ENCODE peak calls at places on chromosomes 12 and 14, in eight cellular contexts. One of them, this sample, is unnamed.

GRCh38 chr14:96754162-96754844 is 42.9 kb upstream of the VRK1 start:
- DNase-seq in cardiac muscle cell: no peak
- DNase-seq in GM10248: no peak
- DNase-seq in GM04504: no peak
- DNase-seq in GM13976: no peak
- DNase-seq in Panc1: no peak
- DNase-seq in amygdala: no peak
- DNase-seq in ACHN: no peak
- DNase-seq in this sample: no peak

GRCh38 chr14:94036328-94037167 is 10.4 kb downstream of the OTUB2 start:
- DNase-seq in Panc1: peak
- DNase-seq in ACHN: peak
- DNase-seq in GM04504: peak
- DNase-seq in cardiac muscle cell: peak
- DNase-seq in amygdala: peak
- DNase-seq in GM13976: peak
- DNase-seq in GM10248: peak
- DNase-seq in this sample: peak

GRCh38 chr12:60257063-60257462 is 661.2 kb downstream of the SLC16A7 start:
- DNase-seq in GM04504: peak
- DNase-seq in GM10248: no peak
- DNase-seq in Panc1: peak
- DNase-seq in cardiac muscle cell: peak
- DNase-seq in ACHN: peak
- DNase-seq in amygdala: no peak
- DNase-seq in GM13976: no peak
- DNase-seq in this sample: no peak

GRCh38 chr12:49089831-49090773 is 4.5 kb downstream of the DHH start:
- DNase-seq in Panc1: no peak
- DNase-seq in cardiac muscle cell: peak
- DNase-seq in amygdala: peak
- DNase-seq in GM13976: peak
- DNase-seq in GM10248: no peak
- DNase-seq in GM04504: no peak
- DNase-seq in ACHN: peak
- DNase-seq in this sample: peak

GRCh38 chr14:103313704-103314103 is 20.3 kb upstream of the EIF5 start:
- DNase-seq in GM13976: no peak
- DNase-seq in GM10248: no peak
- DNase-seq in cardiac muscle cell: peak
- DNase-seq in GM04504: no peak
- DNase-seq in ACHN: no peak
- DNase-seq in amygdala: no peak
- DNase-seq in Panc1: no peak
- DNase-seq in this sample: no peak

GRCh38 chr12:91180577-91180976 is 2.0 kb downstream of the DCN start:
- DNase-seq in amygdala: no peak
- DNase-seq in Panc1: no peak
- DNase-seq in GM04504: peak
- DNase-seq in ACHN: peak
- DNase-seq in GM13976: no peak
- DNase-seq in GM10248: no peak
- DNase-seq in cardiac muscle cell: peak
- DNase-seq in this sample: no peak

GRCh38 chr12:132236129-132236929 is 92.1 kb downstream of the NOC4L start:
- DNase-seq in amygdala: no peak
- DNase-seq in Panc1: no peak
- DNase-seq in GM13976: no peak
- DNase-seq in cardiac muscle cell: no peak
- DNase-seq in GM10248: no peak
- DNase-seq in ACHN: no peak
- DNase-seq in GM04504: no peak
- DNase-seq in this sample: no peak

GRCh38 chr12:87667378-87667777 is 361.8 kb downstream of the C12orf50 start:
- DNase-seq in amygdala: no peak
- DNase-seq in GM13976: no peak
- DNase-seq in ACHN: peak
- DNase-seq in cardiac muscle cell: peak
- DNase-seq in Panc1: no peak
- DNase-seq in GM10248: no peak
- DNase-seq in GM04504: no peak
- DNase-seq in this sample: no peak

GRCh38 chr12:46557539-46558373 is 185.2 kb upstream of the SLC38A2 start:
- DNase-seq in GM04504: no peak
- DNase-seq in GM10248: no peak
- DNase-seq in Panc1: no peak
- DNase-seq in GM13976: no peak
- DNase-seq in ACHN: no peak
- DNase-seq in amygdala: no peak
- DNase-seq in cardiac muscle cell: peak
- DNase-seq in this sample: no peak

GRCh38 chr12:94290353-94290752 is 142.0 kb downstream of the PLXNC1 start:
- DNase-seq in GM13976: no peak
- DNase-seq in Panc1: no peak
- DNase-seq in cardiac muscle cell: no peak
- DNase-seq in ACHN: no peak
- DNase-seq in GM10248: no peak
- DNase-seq in amygdala: no peak
- DNase-seq in GM04504: no peak
- DNase-seq in this sample: no peak

GRCh38 chr14:22393796-22394195 is 195.2 kb downstream of the DAD1 start:
- DNase-seq in ACHN: no peak
- DNase-seq in cardiac muscle cell: no peak
- DNase-seq in GM10248: no peak
- DNase-seq in amygdala: no peak
- DNase-seq in GM13976: no peak
- DNase-seq in GM04504: no peak
- DNase-seq in Panc1: no peak
- DNase-seq in this sample: no peak

GRCh38 chr12:30823140-30823669 is 68.5 kb upstream of the CAPRIN2 start:
- DNase-seq in amygdala: no peak
- DNase-seq in GM10248: peak
- DNase-seq in cardiac muscle cell: peak
- DNase-seq in GM04504: no peak
- DNase-seq in GM13976: peak
- DNase-seq in Panc1: no peak
- DNase-seq in ACHN: no peak
- DNase-seq in this sample: peak

GRCh38 chr14:51939211-51939705 is 50.1 kb upstream of the RTRAF start:
- DNase-seq in GM10248: no peak
- DNase-seq in GM13976: no peak
- DNase-seq in Panc1: no peak
- DNase-seq in amygdala: no peak
- DNase-seq in cardiac muscle cell: peak
- DNase-seq in GM04504: no peak
- DNase-seq in ACHN: no peak
- DNase-seq in this sample: no peak

GRCh38 chr12:96493101-96493500 is 3.7 kb downstream of the CFAP54 start:
- DNase-seq in cardiac muscle cell: peak
- DNase-seq in amygdala: no peak
- DNase-seq in Panc1: no peak
- DNase-seq in GM04504: no peak
- DNase-seq in GM13976: no peak
- DNase-seq in GM10248: no peak
- DNase-seq in ACHN: no peak
- DNase-seq in this sample: no peak

GRCh38 chr14:104358528-104359300 is 220.3 kb downstream of the KIF26A start:
- DNase-seq in ACHN: no peak
- DNase-seq in GM04504: no peak
- DNase-seq in cardiac muscle cell: no peak
- DNase-seq in GM10248: no peak
- DNase-seq in GM13976: no peak
- DNase-seq in Panc1: no peak
- DNase-seq in amygdala: no peak
- DNase-seq in this sample: no peak

GRCh38 chr12:57496822-57497221 is 9.0 kb downstream of the MARS1 start:
- DNase-seq in cardiac muscle cell: no peak
- DNase-seq in amygdala: no peak
- DNase-seq in GM04504: no peak
- DNase-seq in GM13976: no peak
- DNase-seq in Panc1: no peak
- DNase-seq in GM10248: no peak
- DNase-seq in ACHN: no peak
- DNase-seq in this sample: no peak

GRCh38 chr14:23099212-23099861 is 4.0 kb downstream of the C14orf119 start:
- DNase-seq in GM04504: no peak
- DNase-seq in Panc1: no peak
- DNase-seq in GM10248: no peak
- DNase-seq in amygdala: no peak
- DNase-seq in cardiac muscle cell: no peak
- DNase-seq in ACHN: no peak
- DNase-seq in GM13976: no peak
- DNase-seq in this sample: no peak

GRCh38 chr14:53386359-53386758 is 233.2 kb upstream of the DDHD1 start:
- DNase-seq in GM10248: no peak
- DNase-seq in cardiac muscle cell: no peak
- DNase-seq in amygdala: no peak
- DNase-seq in GM13976: no peak
- DNase-seq in Panc1: no peak
- DNase-seq in GM04504: no peak
- DNase-seq in ACHN: no peak
- DNase-seq in this sample: no peak

GRCh38 chr14:22553445-22553844 is 35.6 kb downstream of the DAD1 start:
- DNase-seq in GM04504: no peak
- DNase-seq in cardiac muscle cell: no peak
- DNase-seq in ACHN: no peak
- DNase-seq in Panc1: no peak
- DNase-seq in GM13976: no peak
- DNase-seq in amygdala: no peak
- DNase-seq in GM10248: no peak
- DNase-seq in this sample: no peak

GRCh38 chr12:552466-552865 is 92.7 kb downstream of the B4GALNT3 start:
- DNase-seq in Panc1: no peak
- DNase-seq in amygdala: no peak
- DNase-seq in GM10248: no peak
- DNase-seq in cardiac muscle cell: no peak
- DNase-seq in GM13976: no peak
- DNase-seq in GM04504: no peak
- DNase-seq in ACHN: no peak
- DNase-seq in this sample: no peak

GRCh38 chr14:37709419-37710195 is 114.2 kb downstream of the TTC6 start:
- DNase-seq in amygdala: no peak
- DNase-seq in GM04504: no peak
- DNase-seq in GM10248: no peak
- DNase-seq in Panc1: no peak
- DNase-seq in GM13976: no peak
- DNase-seq in cardiac muscle cell: peak
- DNase-seq in ACHN: peak
- DNase-seq in this sample: no peak

GRCh38 chr14:23351681-23352505 is 794 bp downstream of the SLC22A17 start:
- DNase-seq in GM04504: no peak
- DNase-seq in GM13976: peak
- DNase-seq in ACHN: no peak
- DNase-seq in Panc1: no peak
- DNase-seq in amygdala: no peak
- DNase-seq in cardiac muscle cell: no peak
- DNase-seq in GM10248: no peak
- DNase-seq in this sample: no peak

GRCh38 chr14:61565836-61566536 is 129.3 kb upstream of the HIF1A start:
- DNase-seq in amygdala: no peak
- DNase-seq in Panc1: no peak
- DNase-seq in GM13976: no peak
- DNase-seq in ACHN: no peak
- DNase-seq in GM10248: no peak
- DNase-seq in GM04504: peak
- DNase-seq in cardiac muscle cell: peak
- DNase-seq in this sample: no peak

GRCh38 chr12:953776-954175 is 4.3 kb upstream of the RAD52 start:
- DNase-seq in Panc1: no peak
- DNase-seq in ACHN: no peak
- DNase-seq in GM13976: no peak
- DNase-seq in GM04504: peak
- DNase-seq in GM10248: no peak
- DNase-seq in amygdala: no peak
- DNase-seq in cardiac muscle cell: peak
- DNase-seq in this sample: no peak

This sample was measured in GM12865.